ENCODE peak calls at places on chromosomes 6 and 20, in four cellular contexts. C is tibial artery, X is pancreas, S is psoas muscle. F is an unnamed sample.

GRCh38 chr6:45537539-45537938 is 159.8 kb upstream of the SUPT3H start:
- DNase-seq in C (no peak), X (no peak), S (no peak), F (no peak)

GRCh38 chr20:17648306-17648646 is 33.8 kb downstream of the RRBP1 start:
- DNase-seq in C (no peak), X (peak), S (peak), F (no peak)

GRCh38 chr6:69072796-69073195 is 437.7 kb downstream of the ADGRB3 start:
- DNase-seq in C (no peak), X (no peak), S (no peak), F (no peak)

GRCh38 chr20:33075281-33075680 is 4.2 kb upstream of the BPIFB4 start:
- DNase-seq in C (no peak), X (no peak), S (no peak), F (no peak)

GRCh38 chr6:53986165-53986720 is 125.0 kb upstream of the MLIP start:
- DNase-seq in C (peak), X (no peak), S (peak), F (no peak)

GRCh38 chr6:11429577-11429976 is 108.0 kb upstream of the TMEM170B start:
- DNase-seq in C (no peak), X (no peak), S (no peak), F (no peak)

GRCh38 chr20:34863421-34863965 is 9.2 kb downstream of the GGT7 start:
- DNase-seq in C (no peak), X (no peak), S (no peak), F (no peak)

GRCh38 chr20:62134735-62135231 is 8.4 kb downstream of the PSMA7 start:
- DNase-seq in C (peak), X (no peak), S (peak), F (no peak)

GRCh38 chr20:14984768-14985622 is 647.6 kb upstream of the FLRT3 start:
- DNase-seq in C (no peak), X (no peak), S (no peak), F (no peak)

GRCh38 chr20:47464380-47465101 is 37.1 kb upstream of the NCOA3 start:
- DNase-seq in C (peak), X (peak), S (peak), F (peak)

GRCh38 chr6:137866914-137867684 is at the start of gene TNFAIP3:
- DNase-seq in C (peak), X (peak), S (peak), F (peak)

GRCh38 chr6:81697564-81697963 is 54.9 kb downstream of the TENT5A start:
- DNase-seq in C (no peak), X (no peak), S (no peak), F (no peak)

GRCh38 chr6:141482773-141483172 is 650.0 kb upstream of the GJE1 start:
- DNase-seq in C (no peak), X (no peak), S (no peak), F (no peak)

GRCh38 chr20:9710685-9711084 is 128.2 kb downstream of the PAK5 start:
- DNase-seq in C (no peak), X (no peak), S (no peak), F (no peak)

GRCh38 chr6:89944826-89945407 is 50.6 kb downstream of the GJA10 start:
- DNase-seq in C (no peak), X (no peak), S (no peak), F (no peak)

GRCh38 chr6:12749531-12750379 is 33.2 kb downstream of the PHACTR1 start:
- DNase-seq in C (no peak), X (no peak), S (no peak), F (no peak)

GRCh38 chr6:169086020-169086419 is 167.6 kb downstream of the THBS2 start:
- DNase-seq in C (no peak), X (no peak), S (no peak), F (no peak)

GRCh38 chr20:53905019-53905847 is 165.2 kb downstream of the BCAS1 start:
- DNase-seq in C (no peak), X (no peak), S (no peak), F (no peak)

GRCh38 chr20:59696476-59696875 is 92.1 kb downstream of the PHACTR3 start:
- DNase-seq in C (no peak), X (no peak), S (no peak), F (no peak)

GRCh38 chr6:118216751-118217150 is 309.7 kb downstream of the SLC35F1 start:
- DNase-seq in C (no peak), X (no peak), S (no peak), F (no peak)

GRCh38 chr6:112562348-112563220 is 215.5 kb downstream of the RFPL4B start:
- DNase-seq in C (no peak), X (no peak), S (no peak), F (no peak)

GRCh38 chr20:2114106-2114505 is 12.5 kb downstream of the STK35 start:
- DNase-seq in C (no peak), X (no peak), S (no peak), F (no peak)

GRCh38 chr20:49700411-49701185 is 13.1 kb downstream of the B4GALT5 start:
- DNase-seq in C (no peak), X (no peak), S (no peak), F (no peak)

GRCh38 chr6:1325471-1326309 is 13.8 kb downstream of the FOXQ1 start:
- DNase-seq in C (no peak), X (no peak), S (no peak), F (no peak)

GRCh38 chr20:13325796-13326340 is 104.8 kb downstream of the ISM1 start:
- DNase-seq in C (no peak), X (no peak), S (no peak), F (no peak)

GRCh38 chr6:5305968-5306626 is 44.8 kb downstream of the FARS2 start:
- DNase-seq in C (no peak), X (no peak), S (no peak), F (no peak)

GRCh38 chr6:169556758-169557505 is 144.9 kb downstream of the WDR27 start:
- DNase-seq in C (no peak), X (no peak), S (no peak), F (no peak)

GRCh38 chr6:12595161-12595792 is 121.3 kb upstream of the PHACTR1 start:
- DNase-seq in C (peak), X (no peak), S (no peak), F (no peak)

GRCh38 chr20:8073024-8073832 is 53.7 kb upstream of the TMX4 start:
- DNase-seq in C (no peak), X (no peak), S (no peak), F (no peak)

GRCh38 chr6:27161946-27162603 is 85.4 kb upstream of the PRSS16 start:
- DNase-seq in C (no peak), X (no peak), S (no peak), F (no peak)

GRCh38 chr20:24531202-24531601 is 61.8 kb downstream of the SYNDIG1 start:
- DNase-seq in C (no peak), X (no peak), S (no peak), F (no peak)

GRCh38 chr20:24534282-24534681 is 64.9 kb downstream of the SYNDIG1 start:
- DNase-seq in C (no peak), X (no peak), S (no peak), F (no peak)

GRCh38 chr20:24535956-24536730 is 66.7 kb downstream of the SYNDIG1 start:
- DNase-seq in C (no peak), X (no peak), S (no peak), F (no peak)

GRCh38 chr20:24531626-24532419 is 62.4 kb downstream of the SYNDIG1 start:
- DNase-seq in C (no peak), X (no peak), S (no peak), F (no peak)

DNA sequence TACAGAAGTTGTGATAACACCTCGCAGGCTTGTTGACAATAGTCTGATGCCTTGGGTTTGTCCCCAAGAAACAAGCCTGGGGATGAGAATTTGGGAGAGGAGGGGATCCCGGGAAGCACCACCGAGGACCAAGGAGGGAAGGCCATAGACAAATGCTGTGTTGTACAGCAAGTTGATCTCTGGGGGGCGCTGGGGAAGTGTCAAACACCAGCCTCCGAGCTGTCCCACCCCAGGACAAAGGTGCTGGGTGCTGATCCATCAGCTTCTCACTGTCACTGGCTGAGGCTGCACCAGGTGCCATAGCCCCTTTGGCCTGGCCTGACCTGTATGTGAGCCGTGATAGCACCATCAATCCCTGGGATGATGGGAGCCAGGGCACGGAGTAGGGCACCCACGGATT is 64.0 kb downstream of the SYNDIG1 start:
- DNase-seq in C (no peak), X (no peak), S (no peak), F (no peak)
- TF ChIP-seq CTCF in C (no peak), X (no peak), S (no peak), F (no peak)

DNA sequence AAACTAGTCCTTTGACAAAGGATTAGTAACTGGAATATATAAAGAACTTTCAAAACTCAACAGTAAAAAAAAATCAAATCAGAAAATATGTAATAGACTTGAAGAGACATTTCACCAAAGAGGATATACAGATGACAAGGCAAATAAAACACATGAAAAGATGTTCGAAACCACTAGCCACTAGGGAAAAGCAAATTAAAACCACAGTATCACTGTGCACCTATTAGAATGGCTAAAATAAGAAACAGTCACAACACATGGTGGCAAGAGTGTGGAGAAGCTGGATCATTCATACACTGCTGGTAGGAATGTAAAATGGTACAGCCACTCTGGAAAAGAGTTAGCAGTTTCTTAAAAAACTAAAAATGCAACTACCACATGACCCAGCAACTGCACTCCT is 14.9 kb downstream of the ZBTB2 start:
- DNase-seq in C (no peak), X (no peak), S (no peak), F (no peak)
- TF ChIP-seq CTCF in C (no peak), X (no peak), S (no peak), F (no peak)

DNA sequence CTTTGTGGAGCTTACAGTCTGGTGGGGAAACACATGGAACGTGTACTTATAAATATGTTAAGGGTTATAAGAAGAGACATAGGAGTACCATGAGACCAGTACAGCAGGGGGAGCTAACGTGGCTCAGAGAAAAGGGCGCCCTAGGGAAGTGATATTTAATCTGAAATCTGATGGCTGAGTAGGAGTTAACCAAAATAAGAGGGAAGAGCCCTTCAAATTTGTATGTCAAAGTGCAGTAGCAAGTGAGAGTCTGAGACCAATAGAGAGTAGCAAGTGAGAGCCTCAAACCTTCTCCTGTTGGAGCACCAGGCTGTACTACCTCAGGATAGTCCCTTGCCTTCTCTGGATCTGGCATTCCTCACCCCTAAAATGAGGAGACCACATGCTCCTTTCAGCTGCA is 6.1 kb upstream of the PKIG start:
- DNase-seq in C (no peak), X (no peak), S (no peak), F (no peak)
- TF ChIP-seq CTCF in C (no peak), X (no peak), S (peak), F (no peak)

DNA sequence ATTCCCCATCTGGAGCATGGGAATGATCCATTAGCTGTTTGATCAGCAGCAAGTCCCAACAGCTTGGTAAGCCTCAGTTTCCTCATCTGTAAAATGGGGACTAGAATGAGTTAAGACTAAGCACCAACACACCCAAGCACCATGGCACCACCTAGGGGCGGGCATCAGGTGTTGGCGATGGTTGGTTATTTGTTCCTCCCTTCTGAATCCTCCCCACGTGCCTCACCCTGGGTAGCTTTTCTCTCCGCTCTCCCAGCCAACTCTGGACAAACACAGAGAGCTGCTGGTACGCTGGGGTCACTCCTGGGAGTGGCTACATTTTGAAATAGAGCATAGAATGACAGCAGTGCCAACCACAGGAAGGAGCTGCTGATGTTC is 13.3 kb upstream of the ITPR3 start:
- DNase-seq in C (no peak), X (no peak), S (peak), F (no peak)
- TF ChIP-seq CTCF in C (no peak), X (no peak), S (peak), F (peak)

F was measured in tibial nerve.